ENCODE peak calls at places on chromosome 11, in four cellular contexts. J is HepG2, Y is tibial nerve, I is body of pancreas. C is an unnamed sample. For H3K4me1 and H3K27me3, the result is how much of the 10 kb centered on the place peaks cover.

GRCh38 chr11:65182258-65183170 is 786 bp downstream of the CAPN1 start:
- DNase-seq in Y (no peak), J (peak), I (peak), C (no peak)

GRCh38 chr11:24078056-24078455 is 418.8 kb upstream of the LUZP2 start:
- DNase-seq in I (no peak), J (no peak), Y (no peak), C (no peak)

GRCh38 chr11:134341805-134342571 is 10.2 kb downstream of the GLB1L2 start:
- DNase-seq in J (no peak), Y (no peak), I (no peak), C (no peak)

GRCh38 chr11:75797116-75797515 is 17.9 kb upstream of the UVRAG start:
- DNase-seq in I (no peak), J (no peak), Y (no peak), C (no peak)

GRCh38 chr11:8374716-8375115 is 111.0 kb upstream of the LMO1 start:
- DNase-seq in Y (no peak), J (no peak), I (no peak), C (no peak)

GRCh38 chr11:35847473-35847872 is 96.4 kb upstream of the LDLRAD3 start:
- DNase-seq in Y (no peak), I (no peak), J (no peak), C (no peak)

GRCh38 chr11:116601734-116602636 is 170.8 kb downstream of the BUD13 start:
- DNase-seq in Y (no peak), J (no peak), I (no peak), C (no peak)

GRCh38 chr11:34053161-34053686 is 1.7 kb downstream of the CAPRIN1 start:
- DNase-seq in Y (peak), I (peak), J (peak), C (peak)

GRCh38 chr11:120573756-120574354 is 62.3 kb downstream of the GRIK4 start:
- DNase-seq in J (no peak), I (no peak), Y (no peak), C (no peak)

GRCh38 chr11:59960502-59961381 is 3.1 kb upstream of the OOSP4A start:
- DNase-seq in I (no peak), J (no peak), Y (no peak), C (no peak)

GRCh38 chr11:123194308-123195181 is 503 bp downstream of the CLMP start:
- DNase-seq in Y (no peak), I (no peak), J (no peak), C (no peak)

GRCh38 chr11:65381721-65382035 is 768 bp downstream of the SLC25A45 start:
- DNase-seq in I (no peak), Y (peak), J (peak), C (peak)

GRCh38 chr11:37072538-37072937 is 474.5 kb upstream of the RAG2 start:
- DNase-seq in I (no peak), Y (no peak), J (no peak), C (no peak)

GRCh38 chr11:10476927-10477689 is 22.0 kb downstream of the AMPD3 start:
- DNase-seq in I (no peak), Y (no peak), J (no peak), C (no peak)

GRCh38 chr11:128463386-128463829 is 124.0 kb downstream of the ETS1 start:
- DNase-seq in I (peak), J (no peak), Y (no peak), C (peak)

GRCh38 chr11:128462802-128463385 is 124.5 kb downstream of the ETS1 start:
- DNase-seq in J (no peak), Y (no peak), I (no peak), C (no peak)

GRCh38 chr11:128464878-128465277 is 122.5 kb downstream of the ETS1 start:
- DNase-seq in I (no peak), Y (no peak), J (no peak), C (no peak)

GRCh38 chr11:128465531-128465930 is 121.8 kb downstream of the ETS1 start:
- DNase-seq in Y (no peak), J (no peak), I (no peak), C (no peak)

GRCh38 chr11:128463975-128464374 is 123.4 kb downstream of the ETS1 start:
- DNase-seq in J (no peak), Y (no peak), I (no peak), C (no peak)
- H3K4me1 ChIP-seq in J (under half), Y (half or more), I (under half), C (half or more)

GRCh38 chr11:19606856-19607655 is 105.6 kb upstream of the NAV2 start:
- DNase-seq in J (no peak), I (no peak), Y (no peak), C (no peak)
- H3K27ac ChIP-seq in J (no peak), I (no peak), Y (no peak), C (no peak)

DNA sequence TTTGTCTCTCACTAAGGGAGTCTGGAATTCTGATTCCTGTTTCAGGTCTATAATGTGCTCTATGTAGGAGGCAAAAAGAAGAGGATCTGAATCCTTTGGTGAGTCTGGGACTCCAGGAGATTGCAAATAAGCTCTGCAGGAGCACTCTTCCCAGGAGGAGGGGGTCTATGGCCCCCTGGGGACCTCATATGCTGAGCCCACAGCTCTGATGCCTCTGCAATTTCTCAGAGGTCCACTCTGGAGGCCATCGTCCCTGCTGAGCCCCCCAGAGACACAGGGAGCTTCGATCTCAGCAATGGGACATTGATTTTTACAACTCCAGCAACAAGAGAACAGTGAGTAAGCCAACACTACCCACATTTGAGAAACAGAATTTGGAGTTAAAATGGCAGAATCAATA is 20.2 kb upstream of the NRGN start:
- DNase-seq in Y (no peak), J (no peak), I (no peak), C (no peak)
- H3K27me3 ChIP-seq in Y (under half), J (half or more), I (under half), C (under half)

DNA sequence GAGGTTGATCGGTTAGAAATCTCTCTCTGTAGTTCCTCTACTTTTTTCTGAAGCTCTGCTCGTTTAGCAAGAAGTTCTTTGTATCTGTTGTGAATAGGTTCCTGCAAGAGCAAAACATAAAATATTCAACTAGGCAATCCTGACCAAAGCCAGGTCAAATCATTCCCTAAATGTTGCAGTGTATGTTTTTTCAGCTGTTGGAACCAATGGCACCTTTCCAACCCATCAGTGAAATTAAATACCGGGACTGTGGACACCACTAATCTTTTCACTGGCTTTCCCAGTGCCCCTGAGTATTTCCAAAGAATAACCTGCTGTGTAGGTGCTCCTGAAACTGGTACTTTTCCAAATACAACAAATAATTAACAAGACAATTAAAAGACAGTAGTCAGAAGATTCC is 45.1 kb downstream of the CEP57 start:
- DNase-seq in Y (no peak), J (no peak), I (no peak), C (no peak)
- H3K4me1 ChIP-seq in Y (under half), J (under half), I (under half), C (under half)

GRCh38 chr11:12778506-12778905 is 104.3 kb downstream of the TEAD1 start:
- DNase-seq in Y (no peak), J (no peak), I (no peak), C (no peak)
- H3K27ac ChIP-seq in Y (no peak), J (no peak), I (no peak), C (no peak)

GRCh38 chr11:304061-304506 is 3.5 kb upstream of the IFITM2 start:
- DNase-seq in J (no peak), I (no peak), Y (no peak), C (no peak)
- H3K27me3 ChIP-seq in J (under half), I (under half), Y (under half), C (under half)